ENCODE peak calls at places on chromosomes 3 and 15, in seven cellular contexts. S, W, T, C, F, V and A are unnamed samples.
A peak's percentile ranks its signal among the peaks of the same experiment; 100 is the strongest.

GRCh38 chr3:182294256-182294655 is 499.0 kb upstream of the ATP11B start:
- DNase-seq in S (no peak), W (no peak), T (no peak), C (no peak), F (no peak), V (no peak), A (no peak)

GRCh38 chr3:42489116-42489936 is 13.1 kb upstream of the VIPR1 start:
- DNase-seq in S (no peak), W (no peak), T (no peak), C (peak; percentile 48), F (no peak), V (no peak), A (no peak)

GRCh38 chr15:33963831-33964664 is 4.2 kb upstream of the CHRM5 start:
- DNase-seq in S (no peak), W (no peak), T (peak; percentile 49), C (no peak), F (no peak), V (no peak), A (no peak)

GRCh38 chr15:69794643-69795461 is 302.9 kb downstream of the TLE3 start:
- DNase-seq in S (no peak), W (no peak), T (no peak), C (peak; percentile 78), F (peak; percentile 71), V (peak; percentile 62), A (no peak)

GRCh38 chr3:71817262-71817661 is 32.3 kb upstream of the PROK2 start:
- DNase-seq in S (no peak), W (no peak), T (no peak), C (no peak), F (no peak), V (no peak), A (no peak)

GRCh38 chr3:5437296-5438010 is 249.9 kb downstream of the EDEM1 start:
- DNase-seq in S (no peak), W (no peak), T (no peak), C (no peak), F (no peak), V (no peak), A (no peak)

GRCh38 chr3:20326537-20326936 is 140.5 kb upstream of the SGO1 start:
- DNase-seq in S (no peak), W (no peak), T (no peak), C (no peak), F (no peak), V (no peak), A (no peak)

GRCh38 chr3:66836363-66837152 is 161.5 kb upstream of the KBTBD8 start:
- DNase-seq in S (no peak), W (no peak), T (no peak), C (no peak), F (no peak), V (no peak), A (no peak)

GRCh38 chr3:10408680-10409079 is 87.8 kb upstream of the SEC13 start:
- DNase-seq in S (no peak), W (no peak), T (no peak), C (no peak), F (no peak), V (no peak), A (no peak)

GRCh38 chr15:60115579-60116415 is 111.7 kb downstream of the FOXB1 start:
- DNase-seq in S (no peak), W (no peak), T (no peak), C (no peak), F (no peak), V (no peak), A (no peak)

GRCh38 chr3:111649180-111649579 is 54.0 kb upstream of the ZBED2 start:
- DNase-seq in S (no peak), W (no peak), T (no peak), C (no peak), F (no peak), V (no peak), A (no peak)
- H3K4me3 ChIP-seq in S (no peak overlapping the region), W (no peak overlapping the region), T (no peak overlapping the region), C (no peak overlapping the region), F (no peak overlapping the region), V (no peak overlapping the region), A (no peak overlapping the region)

GRCh38 chr3:187742351-187743171 is 2.7 kb downstream of the BCL6 start:
- DNase-seq in S (peak; percentile 66), W (no peak), T (peak; percentile 22), C (no peak), F (peak; percentile 66), V (no peak), A (no peak)
- TF ChIP-seq CTCF in S (no peak), W (no peak), T (no peak), C (no peak), F (peak; percentile 30), V (no peak), A (no peak)

DNA sequence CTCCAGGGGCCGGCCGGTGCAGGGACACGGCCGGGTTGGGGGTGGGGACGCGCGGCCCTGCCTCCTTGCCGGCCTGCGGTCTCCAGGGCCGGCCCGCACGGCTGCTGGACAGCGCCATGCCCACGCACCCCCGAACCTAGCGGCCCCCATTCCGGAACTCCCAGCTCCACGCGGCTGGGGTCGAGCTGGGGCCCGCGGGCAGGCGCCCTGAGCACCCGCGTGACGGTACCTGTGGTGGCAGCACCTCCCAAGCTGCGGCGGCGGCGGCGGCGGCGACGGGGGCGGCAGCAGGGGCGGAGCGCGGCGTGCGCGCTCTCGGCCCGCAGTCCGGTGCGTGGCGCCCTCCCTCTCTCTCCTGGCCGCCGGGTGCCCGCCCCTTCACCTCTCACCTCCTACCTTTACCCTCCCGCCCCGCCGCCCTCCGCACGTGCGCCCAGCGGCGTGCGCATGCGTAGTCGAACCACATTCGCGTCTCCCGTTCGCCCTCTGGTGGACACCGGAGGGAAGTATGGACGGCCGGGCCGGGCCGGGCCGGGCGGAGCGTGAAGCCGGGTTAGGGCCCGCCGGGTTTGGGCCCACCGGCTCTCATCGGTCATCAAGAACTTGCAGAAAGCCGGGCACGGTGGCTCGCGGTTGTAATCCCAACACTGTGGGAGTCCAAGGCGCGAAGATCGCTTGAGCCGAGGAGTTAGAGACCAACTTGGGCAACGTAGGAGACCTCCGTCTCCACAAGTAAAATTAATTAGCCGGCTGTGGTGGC is at the start of gene SCAP:
- DNase-seq in S (peak; percentile 93), W (peak; percentile 95), T (peak; percentile 92), C (peak; percentile 97), F (peak; percentile 93), V (peak; percentile 96), A (peak; percentile 97)
- TF ChIP-seq POLR2A in S (no peak), W (no peak), T (no peak), C (no peak), F (no peak), V (peak; percentile 41), A (peak; percentile 45)

GRCh38 chr3:134367412-134367811 is 6.8 kb downstream of the AMOTL2 start:
- DNase-seq in S (no peak), W (peak; percentile 46), T (no peak), C (peak; percentile 63), F (no peak), V (no peak), A (peak; percentile 45)
- H3K4me3 ChIP-seq in S (no peak overlapping the region), W (no peak overlapping the region), T (no peak overlapping the region), C (no peak overlapping the region), F (no peak overlapping the region), V (no peak overlapping the region), A (no peak overlapping the region)

GRCh38 chr15:72382146-72382545 is 6.3 kb upstream of the HEXA start:
- DNase-seq in S (no peak), W (no peak), T (peak; percentile 25), C (no peak), F (no peak), V (no peak), A (no peak)
- TF ChIP-seq CTCF in S (no peak), W (no peak), T (peak; percentile 8), C (no peak), F (no peak), V (no peak), A (no peak)

DNA sequence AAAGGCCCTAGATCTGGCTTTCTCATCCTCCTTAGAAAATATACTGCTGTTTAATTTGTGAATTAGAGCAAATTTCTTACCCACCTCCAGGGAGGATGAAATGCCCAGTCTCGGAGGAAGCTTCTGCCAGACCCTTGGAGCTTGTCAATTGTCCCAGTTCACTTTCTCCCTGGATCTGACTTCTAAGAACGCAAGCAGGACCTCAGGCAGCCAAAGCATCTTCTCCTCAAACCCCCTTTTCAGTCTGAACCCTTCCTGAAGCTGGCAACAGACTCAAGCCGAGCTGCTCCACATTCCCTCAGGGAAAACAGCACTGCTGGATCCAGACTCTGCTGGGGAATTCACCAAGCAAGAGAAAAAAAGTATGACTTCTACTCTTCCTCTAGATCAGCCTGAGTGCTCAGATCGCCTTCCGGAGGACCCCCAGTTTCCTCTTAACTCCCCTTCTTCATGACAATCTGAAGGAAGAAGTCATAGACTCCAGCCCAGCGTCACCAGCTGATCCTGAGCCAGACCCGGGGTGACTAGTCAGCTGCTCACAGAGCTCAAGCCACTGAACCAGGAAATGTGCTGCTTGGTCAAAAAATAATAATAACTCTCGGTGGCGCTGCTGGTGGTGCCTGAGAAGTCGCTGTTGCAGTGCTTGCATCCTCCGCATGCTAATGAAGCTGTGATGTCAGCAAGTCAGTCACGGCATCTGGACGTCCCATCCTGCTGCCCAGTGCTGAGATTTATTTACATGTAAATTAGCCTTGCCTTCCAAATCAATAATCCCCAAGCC is at the start of gene PRICKLE2:
- DNase-seq in S (peak; percentile 85), W (peak; percentile 64), T (no peak), C (peak; percentile 90), F (peak; percentile 78), V (peak; percentile 80), A (peak; percentile 16)
- TF ChIP-seq POLR2A in S (no peak), W (no peak), T (no peak), C (no peak), F (peak; percentile 35), V (peak; percentile 24), A (no peak)